ENCODE peak calls at places on chromosome 4, in five cellular contexts. Q is CD4-positive, alpha-beta T cell; H is body of pancreas; X is activated naive CD4-positive, alpha-beta T cell treated with anti-CD3 and anti-CD28 coated beads, Interleukin-2, amount 50 U/mL, for 72 hours; I is stimulated activated naive CD8-positive, alpha-beta T cell treated with anti-CD3 and anti-CD28 coated beads, Interleukin-15, Interleukin-2, amounts not matched to agents 100 U/mL and 50 U/mL, for 24 hours. R is an unnamed sample.

GRCh38 chr4:176726803-176727202 is 65.9 kb downstream of the VEGFC start:
- ATAC-seq in Q (no peak), H (no peak), X (no peak), I (no peak), R (no peak)

GRCh38 chr4:132382243-132382642 is 766.9 kb upstream of the PCDH10 start:
- ATAC-seq in Q (no peak), H (no peak), X (no peak), I (no peak), R (no peak)

GRCh38 chr4:1154523-1155182 is 17.7 kb downstream of the SPON2 start:
- ATAC-seq in Q (no peak), H (peak), X (no peak), I (no peak), R (no peak)

GRCh38 chr4:42673084-42673429 is 16.2 kb upstream of the ATP8A1 start:
- ATAC-seq in Q (no peak), H (peak), X (peak), I (peak), R (peak)

GRCh38 chr4:168039593-168039992 is 52.7 kb upstream of the ANXA10 start:
- ATAC-seq in Q (no peak), H (no peak), X (no peak), I (no peak), R (no peak)

GRCh38 chr4:67721770-67722597 is 21.0 kb upstream of the UBA6 start:
- ATAC-seq in Q (no peak), H (no peak), X (no peak), I (no peak), R (no peak)

GRCh38 chr4:21380861-21381260 is 567.7 kb downstream of the KCNIP4 start:
- ATAC-seq in Q (no peak), H (no peak), X (no peak), I (no peak), R (no peak)

GRCh38 chr4:184104419-184105101 is 113.1 kb downstream of the ENPP6 start:
- ATAC-seq in Q (no peak), H (peak), X (no peak), I (no peak), R (no peak)

GRCh38 chr4:14719053-14719452 is 283.2 kb upstream of the CPEB2 start:
- ATAC-seq in Q (no peak), H (no peak), X (no peak), I (no peak), R (no peak)

GRCh38 chr4:2834001-2834921 is 9.4 kb upstream of the ADD1 start:
- ATAC-seq in Q (no peak), H (no peak), X (no peak), I (no peak), R (no peak)

GRCh38 chr4:171932238-171932637 is 119.0 kb downstream of the GALNTL6 start:
- ATAC-seq in Q (no peak), H (no peak), X (no peak), I (no peak), R (no peak)

GRCh38 chr4:143641406-143641805 is 59.1 kb downstream of the FREM3 start:
- ATAC-seq in Q (no peak), H (no peak), X (no peak), I (no peak), R (no peak)

GRCh38 chr4:76679691-76680090 is 218.3 kb downstream of the SOWAHB start:
- ATAC-seq in Q (no peak), H (no peak), X (no peak), I (no peak), R (no peak)

GRCh38 chr4:174629265-174629664 is 107.0 kb upstream of the HPGD start:
- ATAC-seq in Q (no peak), H (no peak), X (peak), I (peak), R (peak)

GRCh38 chr4:143728171-143728570 is 27.7 kb upstream of the FREM3 start:
- ATAC-seq in Q (no peak), H (no peak), X (no peak), I (no peak), R (no peak)

GRCh38 chr4:5144384-5144783 is 93.1 kb downstream of the STK32B start:
- ATAC-seq in Q (no peak), H (no peak), X (no peak), I (no peak), R (no peak)

GRCh38 chr4:106287353-106287969 is 28.5 kb downstream of the TBCK start:
- ATAC-seq in Q (no peak), H (peak), X (no peak), I (no peak), R (no peak)

GRCh38 chr4:168796362-168797106 is 213.5 kb downstream of the CBR4 start:
- ATAC-seq in Q (no peak), H (peak), X (no peak), I (no peak), R (no peak)

GRCh38 chr4:100026066-100026465 is 76.0 kb upstream of the H2AZ1 start:
- ATAC-seq in Q (no peak), H (no peak), X (no peak), I (no peak), R (no peak)

GRCh38 chr4:85496146-85496849 is 21.3 kb downstream of the ARHGAP24 start:
- ATAC-seq in Q (no peak), H (no peak), X (no peak), I (no peak), R (no peak)

GRCh38 chr4:184937030-184937710 is 81.1 kb upstream of the HELT start:
- ATAC-seq in Q (no peak), H (peak), X (no peak), I (no peak), R (no peak)

GRCh38 chr4:83782591-83782990 is 246.7 kb downstream of the GPAT3 start:
- ATAC-seq in Q (no peak), H (no peak), X (no peak), I (no peak), R (no peak)

GRCh38 chr4:609400-610050 is 15.8 kb upstream of the PDE6B start:
- ATAC-seq in Q (no peak), H (no peak), X (no peak), I (no peak), R (no peak)

GRCh38 chr4:74044676-74045075 is 6.2 kb upstream of the CXCL3 start:
- ATAC-seq in Q (no peak), H (no peak), X (no peak), I (no peak), R (no peak)

GRCh38 chr4:136369073-136369472 is 1163.2 kb downstream of the PCDH18 start:
- ATAC-seq in Q (no peak), H (no peak), X (no peak), I (no peak), R (no peak)

R was measured in activated T-helper 17 cell treated with anti-CD3 and anti-CD28 coated beads, Interleukin-2, amount 50 U/mL, for 72 hours.